ENCODE peak calls at places on chromosome 6, in seven cellular contexts. One of them, this sample, is unnamed.

GRCh38 chr6:127022297-127022696 is 96.2 kb upstream of the RSPO3 start:
- DNase-seq in uterus: peak
- DNase-seq in psoas muscle: no peak
- DNase-seq in heart right ventricle: no peak
- DNase-seq in aorta: no peak
- DNase-seq in ascending aorta: no peak
- DNase-seq in breast epithelium: no peak
- DNase-seq in this sample: no peak

GRCh38 chr6:31663961-31664789 is 622 bp downstream of the GPANK1 start:
- DNase-seq in uterus: peak
- DNase-seq in psoas muscle: peak
- DNase-seq in heart right ventricle: peak
- DNase-seq in aorta: peak
- DNase-seq in ascending aorta: no peak
- DNase-seq in breast epithelium: no peak
- DNase-seq in this sample: no peak

GRCh38 chr6:107962723-107963122 is 4.7 kb upstream of the SEC63 start:
- DNase-seq in uterus: no peak
- DNase-seq in psoas muscle: no peak
- DNase-seq in heart right ventricle: no peak
- DNase-seq in aorta: no peak
- DNase-seq in ascending aorta: no peak
- DNase-seq in breast epithelium: no peak
- DNase-seq in this sample: no peak

GRCh38 chr6:6825986-6826901 is 237.7 kb downstream of the LY86 start:
- DNase-seq in uterus: peak
- DNase-seq in psoas muscle: peak
- DNase-seq in heart right ventricle: peak
- DNase-seq in aorta: peak
- DNase-seq in ascending aorta: no peak
- DNase-seq in breast epithelium: no peak
- DNase-seq in this sample: no peak

GRCh38 chr6:127517698-127518097 is 1.4 kb downstream of the MTCL3 start:
- DNase-seq in uterus: no peak
- DNase-seq in psoas muscle: no peak
- DNase-seq in heart right ventricle: no peak
- DNase-seq in aorta: no peak
- DNase-seq in ascending aorta: no peak
- DNase-seq in breast epithelium: no peak
- DNase-seq in this sample: no peak

GRCh38 chr6:12289655-12290489 is at the start of gene EDN1:
- DNase-seq in uterus: peak
- DNase-seq in psoas muscle: peak
- DNase-seq in heart right ventricle: peak
- DNase-seq in aorta: peak
- DNase-seq in ascending aorta: no peak
- DNase-seq in breast epithelium: peak
- DNase-seq in this sample: peak

GRCh38 chr6:41344865-41345264 is 9.5 kb downstream of the NCR2 start:
- DNase-seq in uterus: no peak
- DNase-seq in psoas muscle: no peak
- DNase-seq in heart right ventricle: no peak
- DNase-seq in aorta: no peak
- DNase-seq in ascending aorta: no peak
- DNase-seq in breast epithelium: no peak
- DNase-seq in this sample: no peak

GRCh38 chr6:53899512-53899911 is 104.7 kb downstream of the LRRC1 start:
- DNase-seq in uterus: no peak
- DNase-seq in psoas muscle: no peak
- DNase-seq in heart right ventricle: no peak
- DNase-seq in aorta: no peak
- DNase-seq in ascending aorta: no peak
- DNase-seq in breast epithelium: no peak
- DNase-seq in this sample: no peak

GRCh38 chr6:41150671-41151070 is 3.5 kb downstream of the TREML1 start:
- DNase-seq in uterus: no peak
- DNase-seq in psoas muscle: no peak
- DNase-seq in heart right ventricle: no peak
- DNase-seq in aorta: no peak
- DNase-seq in ascending aorta: no peak
- DNase-seq in breast epithelium: no peak
- DNase-seq in this sample: no peak

GRCh38 chr6:129163551-129163950 is 280.6 kb downstream of the LAMA2 start:
- DNase-seq in uterus: no peak
- DNase-seq in psoas muscle: no peak
- DNase-seq in heart right ventricle: no peak
- DNase-seq in aorta: no peak
- DNase-seq in ascending aorta: no peak
- DNase-seq in breast epithelium: no peak
- DNase-seq in this sample: no peak

GRCh38 chr6:54071941-54072340 is 39.3 kb upstream of the MLIP start:
- DNase-seq in uterus: no peak
- DNase-seq in psoas muscle: no peak
- DNase-seq in heart right ventricle: no peak
- DNase-seq in aorta: no peak
- DNase-seq in ascending aorta: no peak
- DNase-seq in breast epithelium: no peak
- DNase-seq in this sample: no peak

GRCh38 chr6:149212892-149213786 is 104.4 kb upstream of the TAB2 start:
- DNase-seq in uterus: no peak
- DNase-seq in psoas muscle: no peak
- DNase-seq in heart right ventricle: no peak
- DNase-seq in aorta: no peak
- DNase-seq in ascending aorta: no peak
- DNase-seq in breast epithelium: no peak
- DNase-seq in this sample: no peak

GRCh38 chr6:156949376-156949775 is 172.2 kb downstream of the ARID1B start:
- DNase-seq in uterus: no peak
- DNase-seq in psoas muscle: no peak
- DNase-seq in heart right ventricle: peak
- DNase-seq in aorta: no peak
- DNase-seq in ascending aorta: no peak
- DNase-seq in breast epithelium: no peak
- DNase-seq in this sample: no peak

GRCh38 chr6:113858067-113858604 is 991 bp downstream of the MARCKS start:
- DNase-seq in uterus: peak
- DNase-seq in psoas muscle: peak
- DNase-seq in heart right ventricle: peak
- DNase-seq in aorta: no peak
- DNase-seq in ascending aorta: no peak
- DNase-seq in breast epithelium: peak
- DNase-seq in this sample: peak

DNA sequence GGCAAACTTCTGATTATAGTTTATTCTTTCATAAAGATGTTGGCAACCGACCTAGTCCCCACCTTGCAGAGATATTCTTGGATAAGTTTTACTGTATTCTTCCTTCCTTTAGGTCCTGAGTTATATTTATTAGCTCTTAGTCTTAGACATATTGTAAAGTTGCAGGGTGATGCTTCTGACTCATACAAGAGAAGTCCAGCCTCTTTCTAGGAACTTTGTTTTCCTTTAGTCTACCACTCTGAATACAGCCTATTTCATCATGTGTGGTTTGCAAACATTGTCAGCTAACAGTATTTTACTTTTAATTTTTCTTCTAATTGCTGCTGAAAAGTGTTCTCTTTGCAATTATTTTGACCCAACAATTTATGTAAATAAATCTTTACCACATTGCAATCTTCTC is 686.7 kb downstream of the COL12A1 start:
- DNase-seq in uterus: no peak
- DNase-seq in psoas muscle: no peak
- DNase-seq in heart right ventricle: no peak
- DNase-seq in aorta: no peak
- DNase-seq in ascending aorta: no peak
- DNase-seq in breast epithelium: no peak
- DNase-seq in this sample: no peak
- H3K27ac ChIP-seq in uterus: no peak
- H3K27ac ChIP-seq in psoas muscle: no peak
- H3K27ac ChIP-seq in heart right ventricle: no peak
- H3K27ac ChIP-seq in aorta: no peak
- H3K27ac ChIP-seq in ascending aorta: no peak
- H3K27ac ChIP-seq in breast epithelium: no peak
- H3K27ac ChIP-seq in this sample: no peak

DNA sequence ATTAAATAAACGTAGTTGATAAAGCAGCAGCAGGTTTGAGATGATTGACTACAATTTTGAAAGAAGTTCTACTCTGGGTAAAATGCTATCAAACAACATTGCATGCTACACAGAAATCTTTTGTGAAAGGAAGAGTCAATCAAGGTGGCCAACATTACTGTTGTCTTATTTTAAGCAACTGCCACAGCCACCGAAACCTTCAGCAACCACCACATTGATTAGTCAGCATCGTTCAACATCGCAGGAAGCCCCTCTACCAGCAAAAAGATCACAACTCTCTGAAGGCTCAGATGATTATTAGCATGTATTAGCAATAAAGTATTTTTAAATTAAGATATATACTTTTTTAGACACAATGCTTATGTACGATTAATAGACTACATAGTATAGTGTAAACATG is 14.0 kb downstream of the PGBD1 start:
- DNase-seq in uterus: no peak
- DNase-seq in psoas muscle: no peak
- DNase-seq in heart right ventricle: no peak
- DNase-seq in aorta: no peak
- DNase-seq in ascending aorta: no peak
- DNase-seq in breast epithelium: no peak
- DNase-seq in this sample: no peak
- H3K27ac ChIP-seq in uterus: no peak
- H3K27ac ChIP-seq in psoas muscle: no peak
- H3K27ac ChIP-seq in heart right ventricle: no peak
- H3K27ac ChIP-seq in aorta: no peak
- H3K27ac ChIP-seq in ascending aorta: no peak
- H3K27ac ChIP-seq in breast epithelium: no peak
- H3K27ac ChIP-seq in this sample: no peak

DNA sequence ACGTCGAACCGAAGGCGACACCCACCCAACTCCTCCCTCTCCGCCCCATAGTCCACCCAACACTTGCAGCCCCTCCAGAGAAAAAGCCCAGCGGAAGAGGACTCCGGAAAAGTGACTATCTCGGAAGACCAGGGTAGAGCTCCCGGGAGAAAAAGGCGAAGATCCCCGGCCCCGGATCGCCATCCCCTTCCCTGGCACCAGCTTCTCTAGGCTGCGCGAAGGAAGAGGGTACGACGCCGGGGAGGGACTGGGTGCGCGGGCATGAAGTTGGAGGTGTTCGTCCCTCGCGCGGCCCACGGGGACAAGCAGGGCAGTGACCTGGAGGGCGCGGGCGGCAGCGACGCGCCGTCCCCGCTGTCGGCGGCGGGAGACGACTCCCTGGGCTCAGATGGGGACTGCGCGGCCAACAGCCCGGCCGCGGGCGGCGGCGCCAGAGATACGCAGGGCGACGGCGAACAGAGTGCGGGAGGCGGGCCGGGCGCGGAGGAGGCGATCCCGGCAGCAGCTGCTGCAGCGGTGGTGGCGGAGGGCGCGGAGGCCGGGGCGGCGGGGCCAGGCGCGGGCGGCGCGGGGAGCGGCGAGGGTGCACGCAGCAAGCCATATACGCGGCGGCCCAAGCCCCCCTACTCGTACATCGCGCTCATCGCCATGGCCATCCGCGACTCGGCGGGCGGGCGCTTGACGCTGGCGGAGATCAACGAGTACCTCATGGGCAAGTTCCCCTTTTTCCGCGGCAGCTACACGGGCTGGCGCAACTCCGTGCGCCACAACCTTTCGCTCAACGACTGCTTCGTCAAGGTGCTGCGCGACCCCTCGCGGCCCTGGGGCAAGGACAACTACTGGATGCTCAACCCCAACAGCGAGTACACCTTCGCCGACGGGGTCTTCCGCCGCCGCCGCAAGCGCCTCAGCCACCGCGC is 806 bp downstream of the FOXQ1 start:
- DNase-seq in uterus: no peak
- DNase-seq in psoas muscle: no peak
- DNase-seq in heart right ventricle: no peak
- DNase-seq in aorta: no peak
- DNase-seq in ascending aorta: no peak
- DNase-seq in breast epithelium: no peak
- DNase-seq in this sample: no peak
- H3K27ac ChIP-seq in uterus: no peak
- H3K27ac ChIP-seq in psoas muscle: no peak
- H3K27ac ChIP-seq in heart right ventricle: no peak
- H3K27ac ChIP-seq in aorta: no peak
- H3K27ac ChIP-seq in ascending aorta: no peak
- H3K27ac ChIP-seq in breast epithelium: peak
- H3K27ac ChIP-seq in this sample: peak

GRCh38 chr6:89411019-89411268 is 1.1 kb downstream of the RRAGD start:
- DNase-seq in uterus: peak
- DNase-seq in psoas muscle: no peak
- DNase-seq in heart right ventricle: no peak
- DNase-seq in aorta: no peak
- DNase-seq in ascending aorta: no peak
- DNase-seq in breast epithelium: peak
- DNase-seq in this sample: no peak

GRCh38 chr6:89409461-89410035 is 2.5 kb downstream of the RRAGD start:
- DNase-seq in uterus: no peak
- DNase-seq in psoas muscle: no peak
- DNase-seq in heart right ventricle: peak
- DNase-seq in aorta: no peak
- DNase-seq in ascending aorta: no peak
- DNase-seq in breast epithelium: no peak
- DNase-seq in this sample: no peak

GRCh38 chr6:89412071-89413005 is at the start of gene RRAGD:
- DNase-seq in uterus: peak
- DNase-seq in psoas muscle: peak
- DNase-seq in heart right ventricle: peak
- DNase-seq in aorta: peak
- DNase-seq in ascending aorta: peak
- DNase-seq in breast epithelium: peak
- DNase-seq in this sample: peak

GRCh38 chr6:89411269-89412070 is 603 bp downstream of the RRAGD start:
- DNase-seq in uterus: peak
- DNase-seq in psoas muscle: peak
- DNase-seq in heart right ventricle: peak
- DNase-seq in aorta: peak
- DNase-seq in ascending aorta: no peak
- DNase-seq in breast epithelium: peak
- DNase-seq in this sample: no peak

DNA sequence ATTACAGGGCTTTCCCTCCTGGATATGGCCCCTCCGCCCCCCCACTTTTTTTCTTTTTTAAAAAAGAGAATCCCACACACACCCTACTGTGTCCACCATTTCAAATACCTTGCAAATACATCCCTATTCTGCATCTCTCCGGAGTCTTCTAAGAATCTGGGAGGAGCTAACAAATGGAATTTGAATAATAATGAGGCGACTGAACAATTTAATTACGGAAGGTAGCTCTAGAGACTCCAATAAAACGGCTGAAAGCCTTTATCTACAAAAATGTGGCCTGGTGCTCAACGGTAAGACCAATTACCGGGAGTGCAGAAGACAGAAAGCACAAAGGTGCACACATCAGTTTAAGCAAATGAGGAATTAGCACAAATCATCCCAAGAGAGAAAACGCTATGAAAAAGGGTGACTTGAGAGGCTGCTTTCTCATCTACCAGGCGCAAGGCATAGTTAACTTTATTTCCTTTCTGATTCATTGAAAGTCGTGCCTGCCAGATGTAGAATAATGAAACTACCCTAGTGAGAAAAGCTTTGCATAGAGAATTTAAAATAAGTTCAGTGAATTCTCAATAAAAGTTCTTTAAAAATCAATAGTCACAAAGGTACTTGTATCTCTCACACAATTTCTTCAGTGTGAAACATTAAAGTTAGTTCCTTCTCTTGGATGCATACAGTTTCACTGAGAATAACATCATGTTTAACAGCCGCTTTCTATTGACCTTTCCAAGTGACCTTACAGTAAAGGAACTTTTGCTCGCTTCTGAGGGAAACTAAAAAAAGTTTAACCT is 1.6 kb downstream of the RRAGD start:
- DNase-seq in uterus: no peak
- DNase-seq in psoas muscle: no peak
- DNase-seq in heart right ventricle: no peak
- DNase-seq in aorta: no peak
- DNase-seq in ascending aorta: no peak
- DNase-seq in breast epithelium: no peak
- DNase-seq in this sample: no peak
- H3K27ac ChIP-seq in uterus: no peak
- H3K27ac ChIP-seq in psoas muscle: peak
- H3K27ac ChIP-seq in heart right ventricle: peak
- H3K27ac ChIP-seq in aorta: no peak
- H3K27ac ChIP-seq in ascending aorta: peak
- H3K27ac ChIP-seq in breast epithelium: peak
- H3K27ac ChIP-seq in this sample: no peak